ENCODE peak calls at places on chromosomes 3 and 15, in four cellular contexts. U, S, I and G are unnamed samples.

GRCh38 chr3:29373016-29373690 is 92.3 kb downstream of the RBMS3 start:
- DNase-seq in S (no peak), I (no peak), U (no peak), G (no peak)

GRCh38 chr3:64918989-64919388 is 231.2 kb upstream of the ADAMTS9 start:
- DNase-seq in U (no peak), S (no peak), I (no peak), G (no peak)

GRCh38 chr15:32851619-32852416 is 134.0 kb downstream of the GREM1 start:
- DNase-seq in U (no peak), I (no peak), S (no peak), G (no peak)

GRCh38 chr3:3615533-3615932 is 183.7 kb upstream of the LRRN1 start:
- DNase-seq in U (no peak), S (no peak), I (no peak), G (no peak)

GRCh38 chr15:42037650-42038049 is 16.8 kb upstream of the PLA2G4E start:
- DNase-seq in I (no peak), U (no peak), S (no peak), G (no peak)

GRCh38 chr3:140943781-140944547 is 2.3 kb downstream of the SLC25A36 start:
- DNase-seq in U (no peak), I (no peak), S (no peak), G (no peak)

GRCh38 chr3:108008106-108008505 is 82.7 kb downstream of the CD47 start:
- DNase-seq in S (no peak), U (no peak), I (no peak), G (no peak)

GRCh38 chr15:50929062-50929461 is 20.6 kb downstream of the AP4E1 start:
- DNase-seq in U (no peak), S (no peak), I (no peak), G (no peak)

GRCh38 chr3:100682056-100682853 is 27.0 kb upstream of the TFG start:
- DNase-seq in I (no peak), U (no peak), S (no peak), G (no peak)

GRCh38 chr3:17800232-17800631 is 57.8 kb upstream of the TBC1D5 start:
- DNase-seq in S (no peak), U (no peak), I (no peak), G (no peak)

GRCh38 chr15:59339252-59339672 is 33.4 kb downstream of the MYO1E start:
- DNase-seq in S (no peak), I (no peak), U (no peak), G (no peak)

GRCh38 chr15:67043939-67044771 is 21.2 kb upstream of the SMAD3 start:
- DNase-seq in U (no peak), S (no peak), I (no peak), G (peak; percentile 90)

GRCh38 chr3:197420566-197420965 is 122.2 kb upstream of the DLG1 start:
- DNase-seq in U (no peak), S (no peak), I (no peak), G (no peak)

GRCh38 chr15:99096894-99097426 is 7.9 kb upstream of the SYNM start:
- DNase-seq in I (no peak), S (no peak), U (no peak), G (no peak)

GRCh38 chr3:171956372-171957104 is 82.8 kb upstream of the FNDC3B start:
- DNase-seq in U (no peak), I (no peak), S (no peak), G (no peak)

GRCh38 chr3:33711100-33711499 is 7.0 kb downstream of the CLASP2 start:
- DNase-seq in U (no peak), S (no peak), I (no peak), G (no peak)

GRCh38 chr3:16311960-16312451 is 47.0 kb downstream of the OXNAD1 start:
- DNase-seq in I (no peak), U (no peak), S (no peak), G (no peak)

GRCh38 chr3:127462111-127462655 is 128.3 kb downstream of the TPRA1 start:
- DNase-seq in I (no peak), S (no peak), U (no peak), G (no peak)

GRCh38 chr3:15637131-15637951 is 35.8 kb downstream of the BTD start:
- DNase-seq in I (peak; percentile 58), U (no peak), S (no peak), G (no peak)

GRCh38 chr15:28104326-28104725 is 5.2 kb upstream of the OCA2 start:
- DNase-seq in I (no peak), U (no peak), S (no peak), G (no peak)

GRCh38 chr3:13653631-13654279 is 104.8 kb downstream of the FBLN2 start:
- DNase-seq in S (no peak), U (no peak), I (no peak), G (no peak)

GRCh38 chr15:80982205-80982604 is 7.4 kb downstream of the MESD start:
- DNase-seq in I (no peak), U (no peak), S (no peak), G (no peak)
- H3K9ac ChIP-seq in I (no peak overlapping the region), U (no peak overlapping the region), S (no peak overlapping the region), G (no peak overlapping the region)

GRCh38 chr3:126110431-126111125 is 26.7 kb upstream of the SLC41A3 start:
- DNase-seq in S (no peak), I (no peak), U (no peak), G (no peak)

GRCh38 chr3:126109860-126110235 is 25.9 kb upstream of the SLC41A3 start:
- DNase-seq in S (no peak), I (no peak), U (no peak), G (no peak)

GRCh38 chr3:126111566-126112475 is 27.9 kb upstream of the SLC41A3 start:
- DNase-seq in S (no peak), U (no peak), I (no peak), G (no peak)

GRCh38 chr3:126112531-126113237 is 28.8 kb upstream of the SLC41A3 start:
- DNase-seq in I (no peak), S (no peak), U (no peak), G (no peak)

GRCh38 chr3:126111126-126111551 is 27.2 kb upstream of the SLC41A3 start:
- DNase-seq in U (no peak), I (no peak), S (no peak), G (no peak)
- TF ChIP-seq YY1 in U (no peak), I (no peak), S (no peak), G (no peak)

DNA sequence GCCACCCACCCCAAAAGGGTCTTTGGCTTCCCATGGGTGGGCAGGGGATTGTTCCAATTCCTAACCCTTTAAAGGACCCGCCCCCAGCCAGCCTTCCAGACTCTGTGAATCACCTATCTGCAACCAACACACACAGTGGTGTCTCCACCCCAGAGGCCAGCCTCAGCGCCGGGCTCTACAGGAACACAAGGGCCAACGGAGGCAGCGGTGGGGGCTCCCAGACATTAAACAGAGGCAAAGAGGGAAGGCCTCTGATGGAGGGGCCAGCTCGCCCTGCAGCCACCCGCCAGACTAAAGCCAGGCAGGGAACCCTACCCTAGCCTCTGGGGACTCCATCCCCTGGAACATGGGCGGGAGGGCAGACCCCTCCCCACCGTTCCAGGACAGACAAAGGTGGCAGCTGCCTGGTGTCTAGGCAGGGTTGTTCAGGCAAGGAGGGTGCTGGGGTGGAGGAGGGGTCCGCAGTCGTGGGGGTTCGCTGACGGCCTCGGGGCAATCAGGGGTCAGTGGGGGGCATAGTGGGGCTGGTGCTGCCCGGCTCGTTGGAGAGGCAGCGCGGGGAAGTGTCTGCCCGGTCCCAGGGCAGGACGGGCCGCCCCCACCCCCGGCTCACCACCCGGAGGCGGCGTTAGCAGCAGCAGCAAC is 446 bp downstream of the SHISA5 start:
- DNase-seq in U (no peak), I (no peak), S (no peak), G (peak; percentile 25)
- H3K4me1 ChIP-seq in U (peaks cover 78% of the 10 kb centered on the region), I (peaks cover 6% of the 10 kb centered on the region), S (peaks cover 11% of the 10 kb centered on the region), G (peaks cover 32% of the 10 kb centered on the region)

GRCh38 chr15:96339662-96340347 is 9.3 kb downstream of the NR2F2 start:
- DNase-seq in S (no peak), I (no peak), U (no peak), G (no peak)

GRCh38 chr15:96338772-96339661 is 8.5 kb downstream of the NR2F2 start:
- DNase-seq in I (no peak), S (no peak), U (no peak), G (no peak)

GRCh38 chr15:96336643-96337353 is 6.3 kb downstream of the NR2F2 start:
- DNase-seq in S (no peak), U (no peak), I (no peak), G (no peak)

GRCh38 chr15:96337354-96337990 is 7.0 kb downstream of the NR2F2 start:
- DNase-seq in S (no peak), U (no peak), I (no peak), G (no peak)

GRCh38 chr15:96337991-96338771 is 7.7 kb downstream of the NR2F2 start:
- DNase-seq in U (no peak), S (no peak), I (no peak), G (no peak)
- H3K9ac ChIP-seq in U (no peak overlapping the region), S (no peak overlapping the region), I (no peak overlapping the region), G (no peak overlapping the region)

GRCh38 chr3:194772241-194773000 is 86.7 kb downstream of the FAM43A start:
- DNase-seq in S (no peak), U (no peak), I (no peak), G (no peak)

GRCh38 chr3:194768586-194768985 is 82.9 kb downstream of the FAM43A start:
- DNase-seq in I (no peak), S (no peak), U (no peak), G (no peak)

GRCh38 chr3:194769020-194769643 is 83.4 kb downstream of the FAM43A start:
- DNase-seq in S (peak; percentile 88), I (peak; percentile 86), U (peak; percentile 97), G (peak; percentile 98)

GRCh38 chr3:194766845-194767244 is 81.2 kb downstream of the FAM43A start:
- DNase-seq in I (no peak), U (no peak), S (no peak), G (no peak)

GRCh38 chr3:194767430-194768207 is 81.9 kb downstream of the FAM43A start:
- DNase-seq in S (no peak), I (no peak), U (no peak), G (no peak)
- TF ChIP-seq YY1 in S (no peak), I (no peak), U (no peak), G (no peak)